ENCODE peak calls at places on chromosomes 4 and X, in seven cellular contexts. T is fibroblast of pulmonary artery, C is ascending aorta, K is IMR-90, D is uterus, V is esophagus squamous epithelium, E is body of pancreas. P is an unnamed sample.

GRCh38 chrX:138925330-138925729 is 213.8 kb upstream of the FGF13 start:
- DNase-seq in D (no peak), T (peak; percentile 47), K (peak; percentile 27), E (no peak), V (no peak), C (no peak), P (peak; percentile 12)

GRCh38 chr4:139208404-139208945 is 31.5 kb upstream of the ELF2 start:
- DNase-seq in D (peak; percentile 29), E (peak; percentile 15), K (peak; percentile 91), C (no peak), V (no peak), T (peak; percentile 71), P (peak; percentile 94)

GRCh38 chr4:21205821-21206531 is 505.7 kb downstream of the PACRGL start:
- DNase-seq in T (no peak), K (no peak), D (no peak), V (no peak), E (no peak), C (no peak), P (no peak)

GRCh38 chr4:138090145-138090917 is 151.8 kb downstream of the SLC7A11 start:
- DNase-seq in T (peak; percentile 89), V (no peak), C (peak; percentile 68), K (peak; percentile 83), D (peak; percentile 42), E (peak; percentile 56), P (peak; percentile 89)

GRCh38 chrX:111649641-111650040 is 31.3 kb upstream of the ALG13 start:
- DNase-seq in E (no peak), D (no peak), K (no peak), T (no peak), C (no peak), V (no peak), P (no peak)

GRCh38 chr4:40607224-40607623 is 22.4 kb downstream of the RBM47 start:
- DNase-seq in V (no peak), D (no peak), K (peak; percentile 27), C (no peak), T (peak; percentile 49), E (no peak), P (peak; percentile 21)

GRCh38 chr4:950136-951020 is 18.1 kb downstream of the TMEM175 start:
- DNase-seq in E (no peak), C (no peak), D (no peak), T (no peak), V (no peak), K (no peak), P (no peak)

GRCh38 chrX:23779025-23779424 is 3.9 kb upstream of the SAT1 start:
- DNase-seq in T (peak; percentile 38), E (no peak), D (no peak), V (no peak), C (no peak), K (peak; percentile 85), P (peak; percentile 83)

GRCh38 chrX:15820106-15821073 is 30.1 kb downstream of the ZRSR2 start:
- DNase-seq in D (no peak), V (no peak), E (no peak), C (no peak), T (no peak), K (peak; percentile 71), P (no peak)

GRCh38 chrX:112947981-112948380 is 107.3 kb upstream of the AMOT start:
- DNase-seq in K (no peak), C (no peak), E (no peak), V (no peak), T (no peak), D (no peak), P (no peak)

GRCh38 chrX:39811391-39811790 is 286.4 kb downstream of the BCOR start:
- DNase-seq in V (no peak), K (no peak), T (no peak), D (no peak), E (peak; percentile 57), C (no peak), P (no peak)

GRCh38 chrX:40749874-40750273 is 14.5 kb upstream of the MED14 start:
- DNase-seq in T (no peak), K (no peak), V (no peak), D (no peak), E (no peak), C (no peak), P (no peak)

GRCh38 chr4:6687947-6688878 is 5.5 kb upstream of the S100P start:
- DNase-seq in T (no peak), C (no peak), K (no peak), D (no peak), E (no peak), V (no peak), P (no peak)

GRCh38 chr4:156763511-156763910 is 208.1 kb downstream of the PDGFC start:
- DNase-seq in C (no peak), K (peak; percentile 43), T (no peak), E (no peak), D (no peak), V (no peak), P (peak; percentile 71)

GRCh38 chr4:172898715-172899114 is 269.9 kb upstream of the GALNT7 start:
- DNase-seq in T (no peak), K (no peak), E (no peak), C (no peak), V (no peak), D (no peak), P (no peak)

GRCh38 chr4:126954537-126955291 is 678.0 kb upstream of the INTU start:
- DNase-seq in T (no peak), V (no peak), E (no peak), D (no peak), K (no peak), C (no peak), P (no peak)

GRCh38 chrX:69504626-69505612 is 793 bp downstream of the NALF2 start:
- DNase-seq in K (no peak), E (no peak), T (no peak), C (no peak), V (no peak), D (no peak), P (no peak)

GRCh38 chr4:168221298-168221697 is 97.3 kb downstream of the DDX60 start:
- DNase-seq in D (no peak), T (peak; percentile 88), K (peak; percentile 85), V (no peak), E (peak; percentile 31), C (no peak), P (peak; percentile 89)

GRCh38 chr4:1578301-1578781 is 105.8 kb downstream of the FAM53A start:
- DNase-seq in C (no peak), V (no peak), D (no peak), E (no peak), K (no peak), T (no peak), P (no peak)

GRCh38 chr4:24121395-24122175 is 231.7 kb upstream of the PPARGC1A start:
- DNase-seq in C (no peak), T (no peak), E (no peak), K (peak; percentile 56), D (no peak), V (no peak), P (peak; percentile 19)

GRCh38 chr4:129254126-129254525 is 158.2 kb downstream of the C4orf33 start:
- DNase-seq in E (no peak), T (no peak), D (no peak), K (no peak), V (no peak), C (no peak), P (no peak)

GRCh38 chrX:11793734-11794133 is 35.7 kb downstream of the MSL3 start:
- DNase-seq in T (no peak), K (no peak), D (no peak), E (no peak), V (no peak), C (no peak), P (no peak)

GRCh38 chr4:8911311-8912088 is 39.9 kb upstream of the HMX1 start:
- DNase-seq in C (peak; percentile 52), K (no peak), V (no peak), D (peak; percentile 8), E (peak; percentile 8), T (no peak), P (peak; percentile 20)

GRCh38 chr4:40413396-40413795 is 78.3 kb downstream of the CHRNA9 start:
- DNase-seq in D (no peak), V (no peak), E (no peak), T (no peak), K (no peak), C (no peak), P (no peak)

GRCh38 chrX:151153086-151153485 is 23.3 kb upstream of the GPR50 start:
- DNase-seq in K (peak; percentile 28), T (peak; percentile 4), V (no peak), C (no peak), E (no peak), D (no peak), P (peak; percentile 73)

GRCh38 chr4:95181446-95182306 is 367.1 kb downstream of the UNC5C start:
- DNase-seq in E (no peak), C (no peak), K (peak; percentile 2), V (no peak), D (no peak), T (peak; percentile 24), P (no peak)

GRCh38 chr4:83582289-83582756 is 46.4 kb downstream of the GPAT3 start:
- DNase-seq in E (peak; percentile 80), C (no peak), D (peak; percentile 17), V (no peak), T (peak; percentile 61), K (no peak), P (peak; percentile 51)

GRCh38 chr4:42578187-42578586 is 78.7 kb downstream of the ATP8A1 start:
- DNase-seq in V (no peak), E (no peak), K (no peak), C (no peak), T (no peak), D (no peak), P (no peak)
- TF ChIP-seq CTCF in V (no peak), E (no peak), K (no peak), C (no peak), T (no peak), D (no peak), P (no peak)

DNA sequence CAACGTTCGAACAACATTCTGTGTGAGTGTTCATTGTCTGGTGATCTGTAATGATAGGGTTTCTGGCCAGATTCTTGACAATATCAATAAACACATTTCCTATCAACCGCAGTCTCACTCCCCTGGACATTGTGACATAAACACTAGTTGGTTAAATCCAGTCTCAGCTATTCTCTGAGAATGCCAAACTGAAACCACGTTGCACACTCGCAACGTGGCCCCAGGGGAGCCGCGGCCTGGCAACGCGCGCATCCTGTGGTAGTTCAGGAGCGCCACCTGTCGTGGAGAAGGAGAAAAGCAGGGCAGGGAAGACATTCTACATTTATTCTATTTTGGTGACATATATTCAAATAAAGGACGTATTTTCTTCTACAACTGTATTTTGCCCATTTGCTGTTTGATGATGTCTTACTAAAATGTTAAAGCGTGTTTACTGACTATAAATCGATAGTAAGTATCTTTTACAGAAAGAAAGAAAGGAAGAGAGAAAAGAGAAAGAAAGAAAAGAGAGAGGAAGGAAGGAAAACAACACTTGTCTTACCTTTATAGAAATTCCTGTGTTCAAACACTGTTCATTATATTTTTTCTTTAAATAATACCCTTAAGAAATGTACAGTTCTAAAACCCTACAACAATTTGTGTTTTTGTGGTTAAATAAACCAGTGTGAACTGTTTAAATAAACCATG is 738.3 kb upstream of the FRG1 start:
- DNase-seq in V (peak; percentile 1), T (peak; percentile 68), E (peak; percentile 61), D (peak; percentile 25), C (peak; percentile 75), K (peak; percentile 92), P (peak; percentile 86)
- H3K4me3 ChIP-seq in V (peak overlapping the region; percentile 36), T (peak overlapping the region; percentile 38), E (no peak overlapping the region), D (no peak overlapping the region), C (peak overlapping the region; percentile 6), K (peak overlapping the region; percentile 37), P (peak overlapping the region; percentile 41)

GRCh38 chr4:186621959-186622553 is 66.7 kb upstream of the MTNR1A start:
- DNase-seq in T (peak; percentile 93), D (no peak), E (no peak), K (peak; percentile 95), V (no peak), C (no peak), P (peak; percentile 72)
- TF ChIP-seq CTCF in T (peak; percentile 82), D (no peak), E (no peak), K (peak; percentile 59), V (no peak), C (peak; percentile 45), P (peak; percentile 67)

GRCh38 chr4:3372264-3372932 is 69.4 kb upstream of the HGFAC start:
- DNase-seq in K (no peak), D (no peak), T (no peak), C (no peak), V (no peak), E (no peak), P (no peak)
- H3K4me3 ChIP-seq in K (no peak overlapping the region), D (no peak overlapping the region), T (no peak overlapping the region), C (no peak overlapping the region), V (no peak overlapping the region), E (no peak overlapping the region), P (no peak overlapping the region)